ENCODE peak calls at places on chromosomes 12 and 14, in four cellular contexts. O, N, X and I are unnamed samples. For H3K9me3, the result is how much of the 10 kb centered on the place peaks cover.

GRCh38 chr14:88218119-88218915 is 104.8 kb downstream of the KCNK10 start:
- DNase-seq in O (no peak), X (no peak), N (no peak), I (no peak)

GRCh38 chr12:117143008-117143532 is 43.9 kb upstream of the TESC start:
- DNase-seq in O (peak), N (no peak), X (no peak), I (no peak)

GRCh38 chr14:49512147-49512551 is 74.0 kb downstream of the RPS29 start:
- DNase-seq in X (no peak), O (no peak), N (no peak), I (no peak)

GRCh38 chr12:52063986-52064649 is 5.7 kb upstream of the ATG101 start:
- DNase-seq in N (peak), O (no peak), X (no peak), I (no peak)

GRCh38 chr12:120879711-120880300 is 24.4 kb downstream of the SPPL3 start:
- DNase-seq in O (no peak), X (no peak), N (no peak), I (no peak)

GRCh38 chr12:4143909-4144308 is 129.7 kb upstream of the CCND2 start:
- DNase-seq in N (no peak), X (no peak), O (no peak), I (no peak)

GRCh38 chr12:63944586-63945228 is 100.2 kb downstream of the SRGAP1 start:
- DNase-seq in N (no peak), X (no peak), O (no peak), I (no peak)

GRCh38 chr12:95143784-95144205 is 70.4 kb upstream of the NR2C1 start:
- DNase-seq in O (no peak), X (no peak), N (no peak), I (no peak)

GRCh38 chr14:77721437-77721836 is 13.5 kb downstream of the SLIRP start:
- DNase-seq in X (no peak), N (no peak), O (no peak), I (no peak)

GRCh38 chr14:59897757-59898383 is 22.1 kb upstream of the LRRC9 start:
- DNase-seq in X (peak), O (peak), N (peak), I (peak)

GRCh38 chr12:5022465-5023061 is 21.1 kb upstream of the KCNA5 start:
- DNase-seq in O (peak), N (peak), X (peak), I (peak)

GRCh38 chr12:3041558-3042164 is 35.5 kb upstream of the TSPAN9 start:
- DNase-seq in O (peak), N (peak), X (peak), I (peak)

GRCh38 chr14:28773917-28774691 is 7.5 kb downstream of the FOXG1 start:
- DNase-seq in N (no peak), O (no peak), X (peak), I (peak)

GRCh38 chr12:5587701-5588100 is 155.8 kb downstream of the NTF3 start:
- DNase-seq in O (no peak), X (peak), N (no peak), I (peak)

GRCh38 chr12:91382081-91382543 is 199.5 kb upstream of the DCN start:
- DNase-seq in O (peak), N (peak), X (peak), I (peak)

GRCh38 chr14:22928237-22929103 is 706 bp downstream of the PRMT5 start:
- DNase-seq in N (no peak), O (no peak), X (peak), I (no peak)

GRCh38 chr14:59251811-59252771 is 63.6 kb downstream of the DAAM1 start:
- DNase-seq in N (no peak), O (no peak), X (peak), I (no peak)

GRCh38 chr12:77591959-77592358 is 238.7 kb upstream of the NAV3 start:
- DNase-seq in X (peak), N (no peak), O (no peak), I (peak)

GRCh38 chr12:123139926-123140674 is 10.8 kb downstream of the PITPNM2 start:
- DNase-seq in N (peak), X (peak), O (no peak), I (peak)

GRCh38 chr12:50166776-50167025 is 468 bp downstream of the CERS5 start:
- DNase-seq in N (no peak), O (no peak), X (no peak), I (no peak)

GRCh38 chr12:69929125-69929524 is 104.1 kb downstream of the MYRFL start:
- DNase-seq in O (no peak), X (no peak), N (no peak), I (no peak)

GRCh38 chr14:74852922-74853530 is 22.9 kb downstream of the PROX2 start:
- DNase-seq in O (no peak), X (no peak), N (no peak), I (no peak)

GRCh38 chr12:58069268-58069967 is 128.1 kb downstream of the ATP23 start:
- DNase-seq in N (no peak), X (no peak), O (no peak), I (no peak)

GRCh38 chr12:108320503-108321293 is 18.4 kb downstream of the CMKLR1 start:
- DNase-seq in O (no peak), X (no peak), N (no peak), I (no peak)

GRCh38 chr14:101174980-101175606 is 271.6 kb upstream of the RTL1 start:
- DNase-seq in N (no peak), X (no peak), O (no peak), I (no peak)

GRCh38 chr14:57388072-57388471 is 2.3 kb upstream of the NAA30 start:
- DNase-seq in N (no peak), X (no peak), O (no peak), I (no peak)

GRCh38 chr12:19273482-19274330 is 144.2 kb downstream of the PLEKHA5 start:
- DNase-seq in N (peak), O (peak), X (no peak), I (no peak)

GRCh38 chr14:59161571-59162175 is 26.8 kb upstream of the DAAM1 start:
- DNase-seq in X (peak), N (no peak), O (peak), I (no peak)

GRCh38 chr12:121610239-121611149 is 15.8 kb upstream of the ORAI1 start:
- DNase-seq in N (peak), O (no peak), X (peak), I (peak)

GRCh38 chr14:49853572-49854375 is 1.2 kb upstream of the NEMF start:
- DNase-seq in X (peak), N (peak), O (peak), I (peak)

GRCh38 chr12:113203852-113204760 is 17.2 kb upstream of the TPCN1 start:
- DNase-seq in N (no peak), X (no peak), O (no peak), I (no peak)

GRCh38 chr12:132222808-132223173 is 78.5 kb downstream of the NOC4L start:
- DNase-seq in N (no peak), O (no peak), X (no peak), I (no peak)

GRCh38 chr12:31591308-31591901 is 469 bp upstream of the DENND5B start:
- DNase-seq in X (peak), N (peak), O (peak), I (peak)

GRCh38 chr14:34875031-34875922 is at the start of gene BAZ1A:
- DNase-seq in O (peak), N (peak), X (peak), I (peak)

GRCh38 chr14:68519788-68520187 is 273.1 kb downstream of the ZFP36L1 start:
- DNase-seq in O (no peak), N (no peak), X (no peak), I (no peak)

GRCh38 chr14:23895480-23895879 is 58.1 kb upstream of the DHRS4 start:
- DNase-seq in N (no peak), O (no peak), X (no peak), I (no peak)

GRCh38 chr12:6772331-6772695 is at the start of gene LAG3:
- DNase-seq in O (no peak), X (no peak), N (peak), I (no peak)

GRCh38 chr12:105085537-105085936 is 1.3 kb upstream of the ALDH1L2 start:
- DNase-seq in O (no peak), X (no peak), N (no peak), I (no peak)
- TF ChIP-seq CTCF in O (no peak), X (no peak), N (no peak), I (no peak)

DNA sequence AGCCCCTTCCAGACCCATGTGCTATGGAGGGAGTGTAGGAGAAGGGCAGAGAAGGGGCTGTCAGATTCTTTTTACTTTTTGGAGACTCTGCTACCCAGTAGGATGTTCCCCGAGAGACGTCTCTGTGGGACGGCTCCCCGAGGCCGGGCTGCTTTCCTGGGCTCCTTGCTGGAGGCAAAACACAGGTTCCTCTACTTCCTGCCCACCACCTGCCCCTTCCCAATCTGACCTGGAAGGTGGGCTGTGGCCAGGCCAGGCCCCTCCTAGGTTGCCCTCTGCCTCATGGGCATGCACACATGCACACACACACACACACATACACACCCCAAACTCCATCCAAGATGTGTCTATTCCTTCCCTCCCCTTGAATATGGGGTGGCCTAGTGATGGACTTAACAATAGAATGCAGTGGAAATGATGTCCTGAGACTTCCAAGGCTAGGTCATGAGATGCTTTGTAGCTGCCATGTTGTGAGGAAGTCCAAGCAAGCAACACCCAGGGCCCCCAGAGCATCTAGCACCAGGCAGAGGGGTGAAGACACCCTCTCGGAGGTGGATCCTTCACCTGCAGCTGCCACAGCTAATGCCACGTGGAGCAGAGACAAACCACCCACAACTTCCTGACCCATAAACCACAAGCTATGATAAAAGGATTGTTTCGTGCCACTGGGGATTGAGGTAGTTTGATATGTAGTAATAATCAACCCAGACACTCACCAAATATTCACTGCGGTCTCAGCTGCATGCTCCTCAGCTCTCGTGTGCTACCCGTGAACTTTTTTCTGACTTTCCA is 1.6 kb upstream of the ASB2 start:
- DNase-seq in N (peak), X (no peak), O (no peak), I (no peak)
- H3K27ac ChIP-seq in N (peak), X (no peak), O (no peak), I (no peak)

GRCh38 chr14:105837349-105838063 is 311.1 kb downstream of the TMEM121 start:
- DNase-seq in X (no peak), O (no peak), N (no peak), I (no peak)

GRCh38 chr14:105836730-105837129 is 310.3 kb downstream of the TMEM121 start:
- DNase-seq in N (no peak), O (no peak), X (no peak), I (no peak)

GRCh38 chr14:105839425-105840265 is 313.3 kb downstream of the TMEM121 start:
- DNase-seq in X (no peak), O (no peak), N (no peak), I (no peak)

GRCh38 chr14:105838591-105839424 is 312.4 kb downstream of the TMEM121 start:
- DNase-seq in X (no peak), O (no peak), N (no peak), I (no peak)

GRCh38 chr14:105838107-105838506 is 311.7 kb downstream of the TMEM121 start:
- DNase-seq in X (no peak), O (no peak), N (no peak), I (no peak)
- H3K9me3 ChIP-seq in X (under half), O (under half), N (under half), I (under half)

GRCh38 chr14:21874167-21874566 is 200.5 kb upstream of the OR4E1 start:
- DNase-seq in X (no peak), N (no peak), O (no peak), I (no peak)

GRCh38 chr14:21866479-21866878 is 192.9 kb upstream of the OR4E1 start:
- DNase-seq in N (no peak), X (no peak), O (no peak), I (no peak)

GRCh38 chr14:21867541-21867940 is 193.9 kb upstream of the OR4E1 start:
- DNase-seq in O (no peak), X (no peak), N (no peak), I (no peak)

GRCh38 chr14:21863289-21863688 is 189.7 kb upstream of the OR4E1 start:
- DNase-seq in X (no peak), O (no peak), N (no peak), I (no peak)

DNA sequence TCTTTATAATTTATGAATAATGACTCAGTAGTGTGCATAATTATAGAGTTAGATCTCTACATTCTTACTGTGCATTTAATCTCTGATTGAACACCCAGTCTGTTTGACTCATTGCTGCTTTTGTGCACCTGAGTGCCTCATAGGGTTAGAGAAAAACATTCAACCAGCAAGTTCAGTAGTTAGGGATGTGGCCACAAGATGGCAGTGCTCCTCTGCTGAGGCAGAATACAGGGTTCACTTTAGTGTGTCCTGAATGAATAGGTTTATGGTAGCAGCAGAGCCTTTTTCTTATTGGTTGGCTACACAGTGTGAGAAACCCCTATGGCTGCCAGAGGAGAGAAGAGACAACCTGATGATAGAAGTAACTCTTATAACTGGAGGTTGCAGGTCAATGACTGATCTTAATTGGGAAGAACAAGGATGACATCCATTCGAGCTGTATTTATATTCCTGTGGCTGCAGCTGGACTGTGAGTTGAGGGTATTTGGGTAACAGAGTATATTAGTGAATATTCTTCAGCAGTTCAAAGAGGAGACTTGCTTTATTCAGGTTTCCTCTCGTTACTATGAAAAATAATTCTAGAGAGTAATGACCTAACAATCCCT is 194.9 kb upstream of the OR4E1 start:
- DNase-seq in O (peak), N (peak), X (peak), I (peak)
- TF ChIP-seq CTCF in O (peak), N (peak), X (peak), I (peak)

DNA sequence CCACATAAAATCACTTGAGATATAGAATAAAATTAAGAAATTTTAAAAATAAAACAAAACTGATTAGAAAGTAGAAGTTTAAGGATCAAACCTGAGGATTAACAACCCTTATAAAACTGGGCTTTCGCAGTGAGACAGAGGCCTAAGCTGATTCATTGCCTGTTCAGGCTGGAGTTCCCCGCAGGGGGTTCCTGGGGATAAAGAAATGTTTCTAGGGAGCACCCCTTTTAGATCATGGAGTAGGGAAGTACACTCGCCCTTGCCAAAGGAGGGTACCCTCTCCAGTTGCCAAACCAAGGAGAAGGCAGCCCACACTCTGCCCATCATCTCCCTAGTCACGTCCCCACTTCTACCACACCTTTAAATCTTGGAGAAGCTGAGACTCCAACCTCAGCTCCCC is 6.8 kb downstream of the GLIPR1 start:
- DNase-seq in O (no peak), N (no peak), X (peak), I (peak)
- H3K27ac ChIP-seq in O (no peak), N (no peak), X (no peak), I (no peak)